ENCODE peak calls at places on chromosomes 2 and 18, in eight cellular contexts. Y, P, J, I, C, Z, L and A are unnamed samples.

GRCh38 chr2:12197133-12197532 is 450.7 kb downstream of the LPIN1 start:
- DNase-seq in C (no peak), I (no peak), Y (no peak), J (no peak), P (no peak), Z (no peak), L (no peak), A (no peak)

GRCh38 chr2:143682643-143683042 is 553.4 kb downstream of the ARHGAP15 start:
- DNase-seq in L (peak), J (no peak), C (no peak), Z (no peak), P (no peak), I (no peak), Y (no peak), A (no peak)

GRCh38 chr2:197360744-197361156 is 50.2 kb upstream of the ANKRD44 start:
- DNase-seq in P (peak), J (no peak), C (no peak), Z (no peak), L (no peak), I (no peak), Y (no peak), A (no peak)

GRCh38 chr2:8679827-8680731 is 1.8 kb upstream of the ID2 start:
- DNase-seq in C (peak), Z (no peak), I (no peak), J (no peak), L (no peak), Y (peak), P (peak), A (peak)

GRCh38 chr2:194395818-194396217 is 1261.2 kb upstream of the SLC39A10 start:
- DNase-seq in I (no peak), Y (no peak), C (no peak), J (no peak), L (no peak), P (no peak), Z (no peak), A (no peak)

GRCh38 chr2:185436787-185437372 is 301.7 kb upstream of the FSIP2 start:
- DNase-seq in C (no peak), Y (no peak), Z (no peak), I (no peak), P (peak), L (no peak), J (no peak), A (no peak)

GRCh38 chr2:105403241-105403784 is 4.5 kb upstream of the FHL2 start:
- DNase-seq in J (no peak), I (no peak), Y (no peak), C (no peak), P (no peak), L (no peak), Z (no peak), A (peak)

GRCh38 chr18:62426191-62426488 is 96.7 kb upstream of the ZCCHC2 start:
- DNase-seq in P (no peak), C (no peak), I (no peak), L (no peak), J (no peak), Y (no peak), Z (no peak), A (no peak)

GRCh38 chr18:58661423-58661822 is 9.8 kb upstream of the MALT1 start:
- DNase-seq in I (no peak), Z (no peak), C (no peak), J (no peak), L (peak), Y (no peak), P (no peak), A (no peak)

GRCh38 chr18:57447154-57447621 is 12.0 kb downstream of the ONECUT2 start:
- DNase-seq in Y (peak), C (peak), J (no peak), L (peak), I (no peak), P (peak), Z (no peak), A (peak)

GRCh38 chr2:240095556-240096523 is 40.3 kb downstream of the COPS9 start:
- DNase-seq in L (peak), P (no peak), J (no peak), I (no peak), Z (no peak), Y (no peak), C (no peak), A (no peak)

GRCh38 chr2:236085211-236085610 is 83.0 kb downstream of the GBX2 start:
- DNase-seq in C (no peak), J (no peak), L (no peak), I (no peak), P (no peak), Z (no peak), Y (no peak), A (no peak)

GRCh38 chr2:200308421-200309295 is 2.2 kb downstream of the SPATS2L start:
- DNase-seq in Y (no peak), I (no peak), L (peak), Z (no peak), P (peak), J (no peak), C (peak), A (peak)

GRCh38 chr2:56133441-56133840 is 50.3 kb upstream of the CCDC85A start:
- DNase-seq in C (no peak), Y (no peak), J (no peak), P (no peak), L (no peak), I (no peak), Z (no peak), A (no peak)

GRCh38 chr2:236129935-236130334 is 38.3 kb downstream of the GBX2 start:
- DNase-seq in L (no peak), P (no peak), I (no peak), J (no peak), Z (no peak), C (no peak), Y (no peak), A (no peak)

GRCh38 chr2:424306-425172 is 136.6 kb upstream of the ALKAL2 start:
- DNase-seq in L (no peak), P (peak), J (no peak), Z (no peak), Y (peak), C (no peak), I (peak), A (no peak)

GRCh38 chr18:33560686-33561370 is 17.2 kb upstream of the ASXL3 start:
- DNase-seq in P (peak), Y (no peak), I (no peak), Z (no peak), C (peak), J (no peak), L (peak), A (no peak)

GRCh38 chr2:178306351-178307073 is 112.2 kb downstream of the OSBPL6 start:
- DNase-seq in P (no peak), Y (peak), C (peak), L (peak), Z (no peak), J (no peak), I (no peak), A (peak)

GRCh38 chr2:75870654-75871137 is 160.0 kb upstream of the GCFC2 start:
- DNase-seq in Z (no peak), Y (no peak), J (no peak), C (no peak), I (no peak), P (no peak), L (peak), A (no peak)

GRCh38 chr2:86069091-86069685 is 36.5 kb downstream of the POLR1A start:
- DNase-seq in C (no peak), I (no peak), P (peak), Y (no peak), Z (no peak), L (no peak), J (no peak), A (no peak)

GRCh38 chr2:118902279-118903028 is 39.5 kb upstream of the MARCO start:
- DNase-seq in Y (no peak), L (no peak), J (no peak), Z (no peak), I (peak), P (no peak), C (no peak), A (no peak)

GRCh38 chr2:121667618-121668017 is 18.4 kb upstream of the CLASP1 start:
- DNase-seq in L (no peak), C (no peak), P (no peak), J (no peak), Z (no peak), I (no peak), Y (no peak), A (no peak)

GRCh38 chr2:12424219-12424618 is 292.5 kb upstream of the TRIB2 start:
- DNase-seq in I (no peak), L (no peak), J (no peak), C (no peak), Z (no peak), P (no peak), Y (no peak), A (no peak)

GRCh38 chr18:2979027-2979570 is 33.8 kb downstream of the LPIN2 start:
- DNase-seq in I (no peak), C (no peak), Y (no peak), J (no peak), L (no peak), P (peak), Z (no peak), A (peak)

GRCh38 chr2:71683070-71683469 is 229.7 kb downstream of the DYSF start:
- DNase-seq in L (no peak), I (no peak), Z (no peak), P (no peak), Y (no peak), C (no peak), J (no peak), A (no peak)

GRCh38 chr18:5628512-5629255 is 84.9 kb upstream of the EPB41L3 start:
- DNase-seq in Z (no peak), I (no peak), L (peak), C (no peak), J (no peak), Y (peak), P (peak), A (peak)

GRCh38 chr2:235263205-235264120 is 230.4 kb upstream of the AGAP1 start:
- DNase-seq in C (no peak), L (peak), Z (no peak), J (no peak), I (peak), Y (peak), P (peak), A (peak)

GRCh38 chr2:55120634-55121359 is 70.5 kb upstream of the RTN4 start:
- DNase-seq in P (peak), Y (peak), I (no peak), J (no peak), Z (no peak), C (peak), L (no peak), A (no peak)

GRCh38 chr2:126370208-126370607 is 285.8 kb upstream of the GYPC start:
- DNase-seq in C (no peak), J (no peak), L (no peak), P (no peak), I (peak), Z (no peak), Y (no peak), A (no peak)